ENCODE peak calls at places on chromosome 20, in six cellular contexts. One of them, this sample, is unnamed.

GRCh38 chr20:50478162-50479036 is 31.8 kb upstream of the PTPN1 start:
- DNase-seq in activated T-cell treated with anti-CD3 and anti-CD28 coated beads, Interleukin-2, amount 50 U/mL, for 24 hours: peak; percentile 81
- DNase-seq in psoas muscle: peak; percentile 61
- DNase-seq in stimulated activated CD4-positive, alpha-beta T cell treated with anti-CD3 and anti-CD28 coated beads, Interleukin-2, amount 100 ng/mL, for 48 hours: peak; percentile 65
- DNase-seq in GM12878: no peak
- DNase-seq in RWPE1: peak; percentile 68
- DNase-seq in this sample: peak; percentile 50

GRCh38 chr20:21137078-21137477 is 11.2 kb downstream of the KIZ start:
- DNase-seq in activated T-cell treated with anti-CD3 and anti-CD28 coated beads, Interleukin-2, amount 50 U/mL, for 24 hours: no peak
- DNase-seq in psoas muscle: no peak
- DNase-seq in stimulated activated CD4-positive, alpha-beta T cell treated with anti-CD3 and anti-CD28 coated beads, Interleukin-2, amount 100 ng/mL, for 48 hours: no peak
- DNase-seq in GM12878: no peak
- DNase-seq in RWPE1: no peak
- DNase-seq in this sample: no peak

GRCh38 chr20:40583195-40583594 is 105.8 kb downstream of the MAFB start:
- DNase-seq in activated T-cell treated with anti-CD3 and anti-CD28 coated beads, Interleukin-2, amount 50 U/mL, for 24 hours: no peak
- DNase-seq in psoas muscle: no peak
- DNase-seq in stimulated activated CD4-positive, alpha-beta T cell treated with anti-CD3 and anti-CD28 coated beads, Interleukin-2, amount 100 ng/mL, for 48 hours: no peak
- DNase-seq in GM12878: no peak
- DNase-seq in RWPE1: no peak
- DNase-seq in this sample: no peak

GRCh38 chr20:63494420-63495166 is 4.3 kb downstream of the EEF1A2 start:
- DNase-seq in activated T-cell treated with anti-CD3 and anti-CD28 coated beads, Interleukin-2, amount 50 U/mL, for 24 hours: no peak
- DNase-seq in psoas muscle: peak; percentile 20
- DNase-seq in stimulated activated CD4-positive, alpha-beta T cell treated with anti-CD3 and anti-CD28 coated beads, Interleukin-2, amount 100 ng/mL, for 48 hours: no peak
- DNase-seq in GM12878: no peak
- DNase-seq in RWPE1: no peak
- DNase-seq in this sample: no peak

GRCh38 chr20:4018015-4018748 is 2.8 kb upstream of the RNF24 start:
- DNase-seq in activated T-cell treated with anti-CD3 and anti-CD28 coated beads, Interleukin-2, amount 50 U/mL, for 24 hours: no peak
- DNase-seq in psoas muscle: no peak
- DNase-seq in stimulated activated CD4-positive, alpha-beta T cell treated with anti-CD3 and anti-CD28 coated beads, Interleukin-2, amount 100 ng/mL, for 48 hours: no peak
- DNase-seq in GM12878: no peak
- DNase-seq in RWPE1: peak; percentile 69
- DNase-seq in this sample: no peak

GRCh38 chr20:2754426-2754825 is 46.0 kb downstream of the CPXM1 start:
- DNase-seq in activated T-cell treated with anti-CD3 and anti-CD28 coated beads, Interleukin-2, amount 50 U/mL, for 24 hours: no peak
- DNase-seq in psoas muscle: no peak
- DNase-seq in stimulated activated CD4-positive, alpha-beta T cell treated with anti-CD3 and anti-CD28 coated beads, Interleukin-2, amount 100 ng/mL, for 48 hours: no peak
- DNase-seq in GM12878: no peak
- DNase-seq in RWPE1: no peak
- DNase-seq in this sample: no peak

GRCh38 chr20:25461766-25462165 is 54.3 kb downstream of the GINS1 start:
- DNase-seq in activated T-cell treated with anti-CD3 and anti-CD28 coated beads, Interleukin-2, amount 50 U/mL, for 24 hours: no peak
- DNase-seq in psoas muscle: no peak
- DNase-seq in stimulated activated CD4-positive, alpha-beta T cell treated with anti-CD3 and anti-CD28 coated beads, Interleukin-2, amount 100 ng/mL, for 48 hours: no peak
- DNase-seq in GM12878: no peak
- DNase-seq in RWPE1: no peak
- DNase-seq in this sample: no peak

GRCh38 chr20:41617059-41617921 is 887 bp downstream of the CHD6 start:
- DNase-seq in activated T-cell treated with anti-CD3 and anti-CD28 coated beads, Interleukin-2, amount 50 U/mL, for 24 hours: peak; percentile 52
- DNase-seq in psoas muscle: peak; percentile 43
- DNase-seq in stimulated activated CD4-positive, alpha-beta T cell treated with anti-CD3 and anti-CD28 coated beads, Interleukin-2, amount 100 ng/mL, for 48 hours: no peak
- DNase-seq in GM12878: no peak
- DNase-seq in RWPE1: peak; percentile 62
- DNase-seq in this sample: peak; percentile 60

GRCh38 chr20:6533321-6533720 is 234.2 kb upstream of the BMP2 start:
- DNase-seq in activated T-cell treated with anti-CD3 and anti-CD28 coated beads, Interleukin-2, amount 50 U/mL, for 24 hours: no peak
- DNase-seq in psoas muscle: no peak
- DNase-seq in stimulated activated CD4-positive, alpha-beta T cell treated with anti-CD3 and anti-CD28 coated beads, Interleukin-2, amount 100 ng/mL, for 48 hours: no peak
- DNase-seq in GM12878: no peak
- DNase-seq in RWPE1: no peak
- DNase-seq in this sample: no peak